ENCODE peak calls at places on chromosomes 1 and 21, in seven cellular contexts. U, B, K, I, O, Z and E are unnamed samples.

GRCh38 chr1:239858058-239858457 is 233.6 kb upstream of the FMN2 start:
- DNase-seq in K (no peak), O (no peak), Z (peak; percentile 19), U (no peak), I (no peak), B (no peak), E (no peak)

GRCh38 chr1:200415693-200416593 is 6.1 kb upstream of the ZNF281 start:
- DNase-seq in Z (peak; percentile 96), K (peak; percentile 92), O (peak; percentile 98), I (no peak), B (peak; percentile 90), U (peak; percentile 83), E (no peak)

GRCh38 chr1:99010679-99011078 is 6.0 kb upstream of the PLPPR5 start:
- DNase-seq in O (no peak), K (no peak), U (no peak), I (no peak), Z (no peak), B (no peak), E (no peak)

GRCh38 chr1:8733463-8733862 is 84.0 kb downstream of the RERE start:
- DNase-seq in O (no peak), I (no peak), Z (no peak), U (peak; percentile 23), B (no peak), K (no peak), E (no peak)

GRCh38 chr1:110962892-110963665 is 643 bp downstream of the LRIF1 start:
- DNase-seq in K (peak; percentile 81), U (peak; percentile 43), O (peak; percentile 87), Z (peak; percentile 81), B (peak; percentile 67), I (peak; percentile 86), E (peak; percentile 60)

GRCh38 chr1:2103266-2103900 is 53.2 kb downstream of the PRKCZ start:
- DNase-seq in I (peak; percentile 49), Z (no peak), U (no peak), K (no peak), B (no peak), O (no peak), E (no peak)

GRCh38 chr1:109266965-109267364 is 16.0 kb downstream of the PSRC1 start:
- DNase-seq in B (no peak), I (peak; percentile 53), K (no peak), O (peak; percentile 33), Z (no peak), U (no peak), E (no peak)

GRCh38 chr1:51236548-51237312 is 657 bp downstream of the RNF11 start:
- DNase-seq in O (no peak), U (peak; percentile 38), B (no peak), I (peak; percentile 84), K (no peak), Z (peak; percentile 25), E (no peak)

GRCh38 chr1:41160498-41161110 is 81.5 kb downstream of the SCMH1 start:
- DNase-seq in O (no peak), Z (no peak), K (no peak), B (no peak), I (no peak), U (no peak), E (no peak)

GRCh38 chr21:41254090-41254700 is 62.4 kb upstream of the FAM3B start:
- DNase-seq in U (no peak), Z (no peak), K (no peak), B (no peak), I (no peak), O (no peak), E (no peak)

GRCh38 chr1:225949041-225949440 is 8.0 kb upstream of the LEFTY2 start:
- DNase-seq in B (no peak), K (no peak), U (no peak), I (no peak), O (no peak), Z (no peak), E (no peak)

DNA sequence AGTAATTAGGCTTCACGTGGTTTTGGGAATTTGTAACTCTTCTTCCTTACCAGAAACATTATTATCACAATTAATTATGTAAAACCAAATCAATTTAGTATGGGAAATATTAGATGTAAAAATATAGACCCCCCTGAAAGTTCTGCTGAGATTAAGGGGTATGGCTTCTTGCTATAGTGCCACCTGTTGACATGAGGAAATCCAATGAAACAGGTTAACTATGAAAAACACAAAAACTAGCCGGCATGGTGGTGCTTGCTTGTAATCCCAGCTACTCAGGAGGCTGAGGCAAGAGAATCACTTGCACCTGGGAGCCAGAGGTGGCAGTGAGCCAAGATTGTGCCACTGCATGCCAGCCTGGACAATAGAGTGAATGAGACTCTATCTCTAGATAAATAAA is 49.2 kb downstream of the MAP3K21 start:
- DNase-seq in Z (no peak), O (no peak), U (no peak), B (no peak), I (no peak), K (no peak), E (no peak)
- TF ChIP-seq CTCF in Z (no peak), O (no peak), U (no peak), B (no peak), I (no peak), K (no peak), E (no peak)

DNA sequence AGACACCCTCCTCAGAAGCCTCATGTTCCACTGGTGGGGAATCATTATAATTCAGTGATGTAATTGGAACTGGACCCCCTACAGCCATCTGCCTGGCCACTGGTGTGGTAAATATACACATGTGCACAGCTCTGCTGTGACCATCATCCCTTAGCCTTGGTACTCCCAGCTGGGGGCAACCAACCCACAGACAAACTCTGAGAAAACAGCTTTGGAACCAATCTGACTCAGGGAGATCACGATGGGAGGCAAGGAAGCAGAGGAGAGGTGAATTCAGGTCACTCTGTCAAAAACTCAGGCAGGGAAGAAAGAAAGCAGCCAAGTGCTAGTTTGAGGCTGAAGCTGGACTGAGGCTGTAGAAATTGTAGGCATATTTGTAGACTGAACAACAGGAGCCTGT is 197.8 kb upstream of the GALNT2 start:
- DNase-seq in B (no peak), I (no peak), O (no peak), K (no peak), U (no peak), Z (no peak), E (no peak)
- TF ChIP-seq CTCF in B (no peak), I (no peak), O (no peak), K (no peak), U (no peak), Z (no peak), E (no peak)

GRCh38 chr1:4271338-4271998 is 371.4 kb upstream of the C1orf174 start:
- DNase-seq in O (no peak), B (no peak), U (no peak), I (no peak), K (no peak), Z (no peak), E (no peak)

GRCh38 chr1:4267381-4268261 is 367.5 kb upstream of the C1orf174 start:
- DNase-seq in I (no peak), U (no peak), B (no peak), K (no peak), O (no peak), Z (no peak), E (no peak)

GRCh38 chr1:4268262-4268889 is 368.3 kb upstream of the C1orf174 start:
- DNase-seq in I (no peak), B (no peak), Z (no peak), U (no peak), K (no peak), O (no peak), E (no peak)

GRCh38 chr1:4270651-4271337 is 370.7 kb upstream of the C1orf174 start:
- DNase-seq in K (no peak), Z (no peak), O (no peak), I (no peak), B (no peak), U (no peak), E (no peak)

GRCh38 chr1:4268890-4269286 is 368.8 kb upstream of the C1orf174 start:
- DNase-seq in I (no peak), K (no peak), Z (no peak), U (no peak), O (no peak), B (no peak), E (no peak)
- TF ChIP-seq CTCF in I (no peak), K (no peak), Z (no peak), U (no peak), O (no peak), B (no peak), E (no peak)

GRCh38 chr1:201896951-201897391 is 8.3 kb downstream of the SHISA4 start:
- DNase-seq in I (no peak), O (peak; percentile 59), K (no peak), Z (peak; percentile 84), B (no peak), U (no peak), E (no peak)
- TF ChIP-seq CTCF in I (no peak), O (no peak), K (peak; percentile 35), Z (peak; percentile 59), B (peak; percentile 1), U (no peak), E (no peak)

GRCh38 chr1:204972461-204972860 is 70.6 kb upstream of the CNTN2 start:
- DNase-seq in B (no peak), Z (no peak), O (peak; percentile 27), K (no peak), I (no peak), U (no peak), E (no peak)

GRCh38 chr1:204973449-204973848 is 69.6 kb upstream of the CNTN2 start:
- DNase-seq in I (no peak), O (no peak), K (no peak), Z (no peak), B (no peak), U (no peak), E (no peak)

GRCh38 chr1:204975021-204975420 is 68.0 kb upstream of the CNTN2 start:
- DNase-seq in O (no peak), Z (no peak), I (no peak), B (no peak), K (no peak), U (no peak), E (no peak)

GRCh38 chr1:204975568-204976235 is 67.3 kb upstream of the CNTN2 start:
- DNase-seq in Z (peak; percentile 32), O (peak; percentile 46), K (no peak), I (no peak), U (peak; percentile 53), B (no peak), E (peak; percentile 38)

DNA sequence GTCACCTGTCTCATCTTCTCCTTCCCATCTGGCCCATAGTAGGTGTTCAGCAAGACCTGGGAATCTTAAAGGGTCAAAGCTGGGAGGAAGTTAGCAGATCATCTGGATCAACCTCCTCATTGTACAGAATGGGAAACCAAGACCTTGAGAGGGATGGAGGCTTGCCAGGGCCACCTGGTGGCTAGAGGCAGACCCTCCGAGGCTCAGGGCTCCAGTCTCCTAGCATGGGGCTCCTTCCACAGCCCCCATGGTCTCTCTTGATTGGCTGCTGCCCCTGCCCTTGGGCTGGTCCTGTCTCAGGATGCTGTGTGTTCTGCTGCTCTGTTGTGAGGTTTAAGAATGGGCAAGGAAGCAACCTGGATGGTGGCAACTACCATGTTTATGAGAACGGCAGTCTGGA is 68.7 kb upstream of the CNTN2 start:
- DNase-seq in B (no peak), U (no peak), O (no peak), I (no peak), K (no peak), Z (no peak), E (no peak)
- TF ChIP-seq CTCF in B (no peak), U (no peak), O (no peak), I (no peak), K (no peak), Z (peak; percentile 9), E (no peak)